ENCODE peak calls at places on chromosomes 13 and 19, in seven cellular contexts. One of them, this sample, is unnamed.

GRCh38 chr19:13366529-13367143 is 139.6 kb downstream of the CACNA1A start:
- DNase-seq in mesothelial cell of epicardium: no peak
- DNase-seq in omental fat pad: no peak
- DNase-seq in suprapubic skin: no peak
- DNase-seq in epithelial cell of esophagus: peak; percentile 26
- DNase-seq in dorsolateral prefrontal cortex: no peak
- DNase-seq in GM13977: no peak
- DNase-seq in this sample: no peak

GRCh38 chr19:14101003-14101545 is 10.5 kb upstream of the SAMD1 start:
- DNase-seq in mesothelial cell of epicardium: no peak
- DNase-seq in omental fat pad: no peak
- DNase-seq in suprapubic skin: no peak
- DNase-seq in epithelial cell of esophagus: no peak
- DNase-seq in dorsolateral prefrontal cortex: no peak
- DNase-seq in GM13977: no peak
- DNase-seq in this sample: no peak

GRCh38 chr19:31448221-31448657 is 99.0 kb upstream of the TSHZ3 start:
- DNase-seq in mesothelial cell of epicardium: peak; percentile 53
- DNase-seq in omental fat pad: no peak
- DNase-seq in suprapubic skin: peak; percentile 83
- DNase-seq in epithelial cell of esophagus: no peak
- DNase-seq in dorsolateral prefrontal cortex: no peak
- DNase-seq in GM13977: no peak
- DNase-seq in this sample: no peak

GRCh38 chr13:49667773-49668172 is 23.5 kb downstream of the EBPL start:
- DNase-seq in mesothelial cell of epicardium: no peak
- DNase-seq in omental fat pad: no peak
- DNase-seq in suprapubic skin: no peak
- DNase-seq in epithelial cell of esophagus: no peak
- DNase-seq in dorsolateral prefrontal cortex: no peak
- DNase-seq in GM13977: no peak
- DNase-seq in this sample: no peak

GRCh38 chr13:113034451-113035208 is 65.6 kb downstream of the MCF2L start:
- DNase-seq in mesothelial cell of epicardium: peak; percentile 57
- DNase-seq in omental fat pad: no peak
- DNase-seq in suprapubic skin: no peak
- DNase-seq in epithelial cell of esophagus: peak; percentile 17
- DNase-seq in dorsolateral prefrontal cortex: peak; percentile 70
- DNase-seq in GM13977: no peak
- DNase-seq in this sample: no peak

GRCh38 chr13:80262051-80262695 is 78.8 kb downstream of the SPRY2 start:
- DNase-seq in mesothelial cell of epicardium: no peak
- DNase-seq in omental fat pad: no peak
- DNase-seq in suprapubic skin: no peak
- DNase-seq in epithelial cell of esophagus: no peak
- DNase-seq in dorsolateral prefrontal cortex: no peak
- DNase-seq in GM13977: no peak
- DNase-seq in this sample: no peak

GRCh38 chr13:25042141-25042540 is 53.8 kb upstream of the PABPC3 start:
- DNase-seq in mesothelial cell of epicardium: no peak
- DNase-seq in omental fat pad: no peak
- DNase-seq in suprapubic skin: no peak
- DNase-seq in epithelial cell of esophagus: no peak
- DNase-seq in dorsolateral prefrontal cortex: no peak
- DNase-seq in GM13977: no peak
- DNase-seq in this sample: no peak

GRCh38 chr19:294819-295686 is 3.9 kb upstream of the PLPP2 start:
- DNase-seq in mesothelial cell of epicardium: peak; percentile 71
- DNase-seq in omental fat pad: no peak
- DNase-seq in suprapubic skin: no peak
- DNase-seq in epithelial cell of esophagus: peak; percentile 40
- DNase-seq in dorsolateral prefrontal cortex: peak; percentile 32
- DNase-seq in GM13977: peak; percentile 84
- DNase-seq in this sample: no peak

GRCh38 chr13:46181799-46182490 is at the start of gene LCP1:
- DNase-seq in mesothelial cell of epicardium: no peak
- DNase-seq in omental fat pad: no peak
- DNase-seq in suprapubic skin: no peak
- DNase-seq in epithelial cell of esophagus: no peak
- DNase-seq in dorsolateral prefrontal cortex: no peak
- DNase-seq in GM13977: peak; percentile 61
- DNase-seq in this sample: peak; percentile 81

GRCh38 chr19:24065865-24066604 is 21.0 kb upstream of the ZNF254 start:
- DNase-seq in mesothelial cell of epicardium: no peak
- DNase-seq in omental fat pad: no peak
- DNase-seq in suprapubic skin: no peak
- DNase-seq in epithelial cell of esophagus: no peak
- DNase-seq in dorsolateral prefrontal cortex: no peak
- DNase-seq in GM13977: no peak
- DNase-seq in this sample: no peak

GRCh38 chr19:1647664-1648155 is 4.7 kb downstream of the TCF3 start:
- DNase-seq in mesothelial cell of epicardium: no peak
- DNase-seq in omental fat pad: no peak
- DNase-seq in suprapubic skin: no peak
- DNase-seq in epithelial cell of esophagus: no peak
- DNase-seq in dorsolateral prefrontal cortex: no peak
- DNase-seq in GM13977: no peak
- DNase-seq in this sample: no peak

GRCh38 chr13:112574476-112575294 is 13.3 kb downstream of the TUBGCP3 start:
- DNase-seq in mesothelial cell of epicardium: no peak
- DNase-seq in omental fat pad: no peak
- DNase-seq in suprapubic skin: no peak
- DNase-seq in epithelial cell of esophagus: no peak
- DNase-seq in dorsolateral prefrontal cortex: no peak
- DNase-seq in GM13977: no peak
- DNase-seq in this sample: no peak

GRCh38 chr19:6233827-6234511 is 45.8 kb downstream of the MLLT1 start:
- DNase-seq in mesothelial cell of epicardium: no peak
- DNase-seq in omental fat pad: no peak
- DNase-seq in suprapubic skin: no peak
- DNase-seq in epithelial cell of esophagus: no peak
- DNase-seq in dorsolateral prefrontal cortex: no peak
- DNase-seq in GM13977: no peak
- DNase-seq in this sample: peak; percentile 61

GRCh38 chr19:4717191-4717965 is 6.3 kb downstream of the DPP9 start:
- DNase-seq in mesothelial cell of epicardium: no peak
- DNase-seq in omental fat pad: no peak
- DNase-seq in suprapubic skin: no peak
- DNase-seq in epithelial cell of esophagus: peak; percentile 93
- DNase-seq in dorsolateral prefrontal cortex: no peak
- DNase-seq in GM13977: no peak
- DNase-seq in this sample: no peak

GRCh38 chr19:33794578-33795369 is 1.9 kb upstream of the KCTD15 start:
- DNase-seq in mesothelial cell of epicardium: no peak
- DNase-seq in omental fat pad: no peak
- DNase-seq in suprapubic skin: no peak
- DNase-seq in epithelial cell of esophagus: no peak
- DNase-seq in dorsolateral prefrontal cortex: no peak
- DNase-seq in GM13977: no peak
- DNase-seq in this sample: no peak

GRCh38 chr19:32890841-32891240 is 21.3 kb upstream of the SLC7A9 start:
- DNase-seq in mesothelial cell of epicardium: no peak
- DNase-seq in omental fat pad: no peak
- DNase-seq in suprapubic skin: no peak
- DNase-seq in epithelial cell of esophagus: no peak
- DNase-seq in dorsolateral prefrontal cortex: no peak
- DNase-seq in GM13977: no peak
- DNase-seq in this sample: no peak

GRCh38 chr13:41746259-41746658 is 214.7 kb downstream of the VWA8 start:
- DNase-seq in mesothelial cell of epicardium: no peak
- DNase-seq in omental fat pad: no peak
- DNase-seq in suprapubic skin: no peak
- DNase-seq in epithelial cell of esophagus: peak; percentile 41
- DNase-seq in dorsolateral prefrontal cortex: no peak
- DNase-seq in GM13977: no peak
- DNase-seq in this sample: no peak

DNA sequence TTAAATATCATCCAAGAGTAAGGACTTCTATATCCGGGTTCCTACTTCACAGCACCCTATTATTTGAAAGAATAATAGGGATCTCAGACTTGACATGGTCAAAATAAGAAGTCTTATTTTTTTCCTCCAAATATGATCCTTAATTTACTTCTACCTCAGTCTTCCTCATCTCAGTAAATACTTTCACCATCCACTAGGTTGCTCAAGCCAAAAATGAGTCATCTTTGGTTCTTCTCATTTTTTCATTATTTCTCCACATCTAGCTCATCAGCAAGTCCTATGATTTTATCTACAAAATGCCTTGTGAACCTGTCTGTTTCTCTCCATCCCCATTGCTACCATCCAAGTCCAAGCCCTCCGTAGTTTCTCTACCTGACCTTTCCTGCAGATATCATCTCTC is 121.9 kb upstream of the GJB6 start:
- DNase-seq in mesothelial cell of epicardium: no peak
- DNase-seq in omental fat pad: no peak
- DNase-seq in suprapubic skin: no peak
- DNase-seq in epithelial cell of esophagus: peak; percentile 76
- DNase-seq in dorsolateral prefrontal cortex: no peak
- DNase-seq in GM13977: no peak
- DNase-seq in this sample: no peak
- TF ChIP-seq CTCF in mesothelial cell of epicardium: peak; percentile 44
- TF ChIP-seq CTCF in omental fat pad: no peak
- TF ChIP-seq CTCF in suprapubic skin: no peak
- TF ChIP-seq CTCF in epithelial cell of esophagus: peak; percentile 32
- TF ChIP-seq CTCF in dorsolateral prefrontal cortex: no peak
- TF ChIP-seq CTCF in GM13977: no peak
- TF ChIP-seq CTCF in this sample: peak; percentile 53

DNA sequence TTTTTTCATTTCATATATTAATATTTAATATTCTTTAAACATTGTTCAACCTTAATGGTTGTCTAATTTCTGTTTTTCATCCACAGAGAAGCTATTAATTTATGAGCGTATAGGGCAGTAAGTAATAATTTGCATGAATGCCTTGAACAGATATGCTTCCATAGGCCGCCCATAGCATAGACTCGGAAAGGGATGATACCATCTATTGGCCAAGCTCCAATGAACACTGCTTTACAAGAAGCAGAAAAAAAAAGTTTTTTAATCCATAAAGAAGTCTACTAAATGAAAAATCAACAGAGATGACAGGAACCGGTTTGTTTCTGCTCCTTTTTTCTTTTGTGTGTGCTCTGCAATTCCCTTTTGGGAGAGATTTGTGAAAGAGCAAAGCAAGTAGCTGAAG is 215.8 kb upstream of the SOX21 start:
- DNase-seq in mesothelial cell of epicardium: no peak
- DNase-seq in omental fat pad: no peak
- DNase-seq in suprapubic skin: no peak
- DNase-seq in epithelial cell of esophagus: no peak
- DNase-seq in dorsolateral prefrontal cortex: no peak
- DNase-seq in GM13977: no peak
- DNase-seq in this sample: no peak
- TF ChIP-seq CTCF in mesothelial cell of epicardium: no peak
- TF ChIP-seq CTCF in omental fat pad: no peak
- TF ChIP-seq CTCF in suprapubic skin: no peak
- TF ChIP-seq CTCF in epithelial cell of esophagus: no peak
- TF ChIP-seq CTCF in dorsolateral prefrontal cortex: no peak
- TF ChIP-seq CTCF in GM13977: no peak
- TF ChIP-seq CTCF in this sample: no peak

GRCh38 chr19:15418588-15419412 is at the start of gene AKAP8L:
- DNase-seq in mesothelial cell of epicardium: peak; percentile 97
- DNase-seq in omental fat pad: peak; percentile 97
- DNase-seq in suprapubic skin: peak; percentile 99
- DNase-seq in epithelial cell of esophagus: peak; percentile 100
- DNase-seq in dorsolateral prefrontal cortex: peak; percentile 99
- DNase-seq in GM13977: peak; percentile 100
- DNase-seq in this sample: peak; percentile 99

GRCh38 chr19:15418112-15418587 is 638 bp downstream of the AKAP8L start:
- DNase-seq in mesothelial cell of epicardium: peak; percentile 51
- DNase-seq in omental fat pad: no peak
- DNase-seq in suprapubic skin: no peak
- DNase-seq in epithelial cell of esophagus: peak; percentile 19
- DNase-seq in dorsolateral prefrontal cortex: no peak
- DNase-seq in GM13977: no peak
- DNase-seq in this sample: no peak

GRCh38 chr19:15421136-15421535 is 2.3 kb upstream of the AKAP8L start:
- DNase-seq in mesothelial cell of epicardium: no peak
- DNase-seq in omental fat pad: no peak
- DNase-seq in suprapubic skin: no peak
- DNase-seq in epithelial cell of esophagus: no peak
- DNase-seq in dorsolateral prefrontal cortex: no peak
- DNase-seq in GM13977: no peak
- DNase-seq in this sample: no peak

GRCh38 chr19:15417699-15418098 is 1.1 kb downstream of the AKAP8L start:
- DNase-seq in mesothelial cell of epicardium: no peak
- DNase-seq in omental fat pad: no peak
- DNase-seq in suprapubic skin: no peak
- DNase-seq in epithelial cell of esophagus: peak; percentile 34
- DNase-seq in dorsolateral prefrontal cortex: no peak
- DNase-seq in GM13977: no peak
- DNase-seq in this sample: no peak

DNA sequence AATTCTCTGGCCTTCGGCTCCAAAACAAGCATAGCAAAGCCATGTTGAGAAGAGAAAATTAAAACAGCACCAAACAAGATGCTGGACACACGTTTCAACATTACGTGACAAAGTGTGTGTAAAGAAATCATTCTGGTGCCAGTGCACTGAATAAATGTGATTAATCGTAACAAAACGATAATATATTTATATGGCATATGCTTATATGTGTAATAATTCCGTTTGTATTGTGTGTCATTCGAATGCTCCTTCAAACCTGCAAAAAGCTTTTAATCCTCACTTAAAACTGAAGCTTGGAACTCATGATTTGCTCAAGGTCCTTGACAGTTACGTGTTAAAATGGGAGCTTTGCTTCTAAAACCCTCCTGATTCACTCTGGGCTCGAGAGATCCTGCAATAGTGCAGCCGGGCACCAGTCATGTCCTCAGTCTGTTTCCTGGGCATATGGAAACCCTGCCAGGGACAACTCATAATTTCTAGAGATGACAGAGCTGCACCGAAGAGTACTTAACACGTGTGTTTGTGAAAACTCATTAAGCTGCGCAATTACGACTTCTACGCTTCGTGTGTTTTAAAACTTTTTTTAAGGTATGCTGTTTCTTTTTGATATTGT is 731 bp upstream of the AKAP8L start:
- DNase-seq in mesothelial cell of epicardium: no peak
- DNase-seq in omental fat pad: no peak
- DNase-seq in suprapubic skin: no peak
- DNase-seq in epithelial cell of esophagus: no peak
- DNase-seq in dorsolateral prefrontal cortex: no peak
- DNase-seq in GM13977: no peak
- DNase-seq in this sample: no peak
- TF ChIP-seq CTCF in mesothelial cell of epicardium: peak; percentile 37
- TF ChIP-seq CTCF in omental fat pad: no peak
- TF ChIP-seq CTCF in suprapubic skin: no peak
- TF ChIP-seq CTCF in epithelial cell of esophagus: no peak
- TF ChIP-seq CTCF in dorsolateral prefrontal cortex: no peak
- TF ChIP-seq CTCF in GM13977: no peak
- TF ChIP-seq CTCF in this sample: peak; percentile 53

DNA sequence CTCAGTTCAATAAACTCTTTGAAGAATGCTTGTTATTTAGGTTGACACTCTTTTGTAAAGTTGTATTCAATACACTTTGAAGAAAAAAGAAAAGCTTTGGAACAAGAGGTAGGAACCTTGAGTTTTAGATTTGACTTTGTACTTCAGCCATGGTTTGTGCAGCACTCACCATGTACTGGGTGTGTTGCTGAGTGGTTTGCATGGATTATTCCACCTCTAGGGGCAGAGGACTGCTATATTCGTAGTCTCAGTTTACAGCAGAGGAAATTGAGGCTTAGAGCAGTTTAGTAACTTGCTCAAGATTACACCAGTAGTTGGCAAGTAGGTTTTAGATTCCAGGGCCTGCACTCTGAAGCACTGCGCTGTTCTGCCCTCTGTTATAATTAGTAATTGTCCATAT is 68.8 kb downstream of the DNAJC3 start:
- DNase-seq in mesothelial cell of epicardium: no peak
- DNase-seq in omental fat pad: no peak
- DNase-seq in suprapubic skin: no peak
- DNase-seq in epithelial cell of esophagus: peak; percentile 11
- DNase-seq in dorsolateral prefrontal cortex: no peak
- DNase-seq in GM13977: no peak
- DNase-seq in this sample: no peak
- TF ChIP-seq CTCF in mesothelial cell of epicardium: no peak
- TF ChIP-seq CTCF in omental fat pad: no peak
- TF ChIP-seq CTCF in suprapubic skin: no peak
- TF ChIP-seq CTCF in epithelial cell of esophagus: peak; percentile 31
- TF ChIP-seq CTCF in dorsolateral prefrontal cortex: no peak
- TF ChIP-seq CTCF in GM13977: no peak
- TF ChIP-seq CTCF in this sample: no peak

This sample was measured in CD14-positive monocyte.